ENCODE peak calls at places on chromosomes 1 and 21, in seven cellular contexts. Q is neural progenitor cell, D is HCT116, B is GM23248, E is PC-3, P is MM.1S, F is GM23338. G is an unnamed sample. For H3K79me2, the result is how much of the 10 kb centered on the place peaks cover.

GRCh38 chr1:7540816-7541215 is 230.3 kb upstream of the VAMP3 start:
- DNase-seq in B (no peak), Q (no peak), F (no peak), D (no peak), P (no peak), E (no peak), G (no peak)

GRCh38 chr1:207698822-207699483 is 52.9 kb upstream of the CD46 start:
- DNase-seq in B (peak), E (peak), F (peak), D (peak), P (peak), Q (peak), G (peak)

GRCh38 chr1:115230281-115230680 is 107.8 kb downstream of the NGF start:
- DNase-seq in B (no peak), E (peak), F (no peak), P (no peak), D (no peak), Q (no peak), G (no peak)

GRCh38 chr1:201313086-201313485 is 29.8 kb downstream of the PKP1 start:
- DNase-seq in P (no peak), D (no peak), Q (no peak), B (no peak), F (no peak), E (no peak), G (no peak)

GRCh38 chr1:23283660-23284602 is 60.2 kb downstream of the HNRNPR start:
- DNase-seq in D (no peak), F (no peak), B (peak), Q (no peak), E (peak), P (no peak), G (no peak)

GRCh38 chr1:67677925-67678324 is 7.1 kb upstream of the GADD45A start:
- DNase-seq in B (no peak), P (no peak), Q (no peak), D (no peak), F (no peak), E (no peak), G (no peak)

GRCh38 chr1:23369335-23370013 is at the start of gene ZNF436:
- DNase-seq in P (peak), Q (peak), D (no peak), B (peak), F (peak), E (peak), G (peak)

GRCh38 chr1:225691861-225692516 is 39.1 kb upstream of the ENAH start:
- DNase-seq in P (no peak), E (no peak), D (no peak), Q (no peak), F (no peak), B (peak), G (no peak)

GRCh38 chr21:34886554-34887385 is 162.3 kb downstream of the RUNX1 start:
- DNase-seq in B (peak), Q (peak), D (no peak), E (peak), P (peak), F (peak), G (no peak)

GRCh38 chr1:55519937-55520683 is 304.9 kb upstream of the USP24 start:
- DNase-seq in Q (no peak), B (peak), D (no peak), P (no peak), E (no peak), F (no peak), G (no peak)

GRCh38 chr1:182520746-182521145 is 68.3 kb downstream of the RNASEL start:
- DNase-seq in F (no peak), B (peak), E (no peak), D (no peak), Q (no peak), P (peak), G (no peak)

GRCh38 chr1:207052736-207053545 is at the start of gene PFKFB2:
- DNase-seq in B (peak), E (peak), Q (peak), D (peak), F (peak), P (peak), G (peak)

GRCh38 chr1:27402349-27402754 is 9.9 kb downstream of the GPR3 start:
- DNase-seq in Q (peak), B (peak), P (no peak), F (peak), E (peak), D (no peak), G (no peak)

GRCh38 chr21:38472709-38473108 is 25.6 kb downstream of the ERG start:
- DNase-seq in E (no peak), Q (no peak), D (no peak), P (no peak), B (no peak), F (peak), G (no peak)

GRCh38 chr1:169142129-169142528 is 35.6 kb downstream of the ATP1B1 start:
- DNase-seq in B (no peak), Q (no peak), F (no peak), D (no peak), P (no peak), E (no peak), G (no peak)

GRCh38 chr1:233082778-233083550 is 132.6 kb downstream of the NTPCR start:
- DNase-seq in E (no peak), F (no peak), B (no peak), Q (no peak), D (no peak), P (no peak), G (peak)

GRCh38 chr1:9426291-9426711 is 113.0 kb upstream of the SLC25A33 start:
- DNase-seq in F (no peak), D (no peak), E (no peak), B (no peak), Q (no peak), P (peak), G (peak)

GRCh38 chr1:145892486-145893087 is 6.9 kb upstream of the ANKRD35 start:
- DNase-seq in D (no peak), E (peak), P (no peak), B (peak), F (no peak), Q (no peak), G (no peak)

GRCh38 chr1:58773406-58773840 is 10.4 kb downstream of the JUN start:
- DNase-seq in F (no peak), B (peak), D (no peak), Q (peak), E (peak), P (peak), G (peak)

GRCh38 chr1:203200059-203200553 is 13.6 kb upstream of the CHI3L1 start:
- DNase-seq in Q (no peak), D (no peak), P (no peak), B (peak), F (no peak), E (no peak), G (no peak)

GRCh38 chr21:29322570-29322957 is 23.8 kb downstream of the BACH1 start:
- DNase-seq in D (no peak), Q (no peak), P (no peak), E (no peak), F (no peak), B (no peak), G (no peak)

GRCh38 chr1:151799179-151800022 is 5.8 kb downstream of the LINGO4 start:
- DNase-seq in F (peak), B (peak), E (no peak), D (no peak), Q (peak), P (no peak), G (no peak)

GRCh38 chr21:31498985-31499384 is 154.9 kb upstream of the TIAM1 start:
- DNase-seq in Q (no peak), F (peak), P (no peak), D (no peak), B (no peak), E (no peak), G (no peak)

GRCh38 chr1:87052986-87053385 is 138.6 kb downstream of the HS2ST1 start:
- DNase-seq in B (no peak), E (no peak), D (no peak), Q (no peak), P (no peak), F (no peak), G (peak)
- H3K79me2 ChIP-seq in B (under half), E (under half), D (under half), Q (half or more), P (under half), F (half or more), G (half or more)

GRCh38 chr1:212450331-212450881 is 17.7 kb downstream of the NENF start:
- DNase-seq in F (no peak), Q (peak), E (no peak), D (no peak), B (no peak), P (no peak), G (peak)

GRCh38 chr1:212451416-212452322 is 18.9 kb downstream of the NENF start:
- DNase-seq in F (no peak), Q (no peak), P (no peak), E (no peak), D (no peak), B (no peak), G (no peak)

GRCh38 chr1:212454741-212455140 is 22.0 kb downstream of the NENF start:
- DNase-seq in P (no peak), B (no peak), Q (no peak), E (no peak), D (no peak), F (no peak), G (no peak)

GRCh38 chr1:212453156-212453857 is 20.6 kb downstream of the NENF start:
- DNase-seq in D (no peak), Q (no peak), E (no peak), B (no peak), P (no peak), F (no peak), G (no peak)

DNA sequence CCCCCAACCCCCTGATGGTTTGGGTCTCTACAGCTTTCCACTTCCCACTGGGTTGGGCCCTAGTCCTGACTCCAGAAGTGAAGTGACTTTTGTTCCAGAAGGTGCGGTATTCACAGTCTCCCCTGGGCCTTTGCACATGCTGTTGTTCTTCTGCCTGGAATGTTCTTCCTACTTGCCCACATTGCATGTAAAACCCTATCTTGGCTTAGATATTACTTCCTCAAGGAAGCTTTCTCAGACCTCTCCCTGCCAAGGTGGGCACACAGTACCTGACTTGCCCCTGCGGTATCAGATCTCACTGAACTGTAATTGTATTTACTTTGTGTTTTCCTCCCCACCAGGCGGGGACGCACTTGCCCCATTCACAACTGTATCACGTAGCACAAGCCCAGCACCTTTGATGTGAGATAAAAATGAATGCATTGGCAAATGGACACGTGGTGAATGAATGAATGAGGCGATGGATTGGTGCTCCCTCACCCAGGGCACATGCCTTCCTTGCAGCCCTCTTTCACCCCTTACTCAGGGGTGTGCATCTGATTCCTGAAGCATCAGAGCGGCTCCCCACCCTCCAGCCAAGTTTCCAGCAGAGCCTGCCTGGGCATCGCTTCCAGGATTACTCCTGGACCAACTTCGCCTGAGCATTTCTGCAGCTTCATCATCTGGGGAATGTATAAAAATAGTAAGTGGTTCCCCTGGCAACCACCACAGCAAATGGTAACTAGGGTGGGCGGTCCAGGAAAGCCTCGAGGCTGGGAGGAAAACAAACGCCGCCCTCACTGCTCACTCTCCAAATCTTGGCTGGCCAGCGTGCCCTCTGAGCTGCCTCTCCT is 19.8 kb downstream of the NENF start:
- DNase-seq in D (no peak), E (no peak), Q (no peak), B (peak), P (no peak), F (no peak), G (no peak)
- TF ChIP-seq EZH2phosphoT487 in D (no peak), E (no peak), Q (no peak), B (no peak), P (no peak), F (no peak), G (no peak)

DNA sequence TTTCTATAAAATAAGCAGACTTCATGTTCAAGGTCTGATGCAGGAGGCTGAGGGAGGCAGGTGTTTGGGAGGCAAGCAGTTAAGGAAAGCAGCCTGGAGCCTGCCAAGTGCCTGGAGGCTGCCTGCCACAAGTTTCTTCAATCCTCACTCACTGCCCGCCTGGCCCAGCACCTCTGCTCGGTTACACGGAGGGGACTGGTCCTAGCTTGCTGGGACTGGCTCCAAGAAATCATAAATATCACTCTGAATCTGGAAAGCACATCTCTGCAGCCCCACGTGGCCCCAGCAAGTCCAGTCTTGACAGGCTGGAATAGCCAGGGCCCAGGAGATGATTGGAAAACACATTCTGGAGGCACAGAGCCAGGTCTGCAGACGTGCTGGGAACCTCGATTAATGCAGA is 83.9 kb downstream of the BCAR3 start:
- DNase-seq in E (no peak), D (no peak), P (no peak), B (no peak), F (no peak), Q (no peak), G (no peak)
- H3K79me2 ChIP-seq in E (half or more), D (half or more), P (under half), B (half or more), F (under half), Q (under half), G (under half)

DNA sequence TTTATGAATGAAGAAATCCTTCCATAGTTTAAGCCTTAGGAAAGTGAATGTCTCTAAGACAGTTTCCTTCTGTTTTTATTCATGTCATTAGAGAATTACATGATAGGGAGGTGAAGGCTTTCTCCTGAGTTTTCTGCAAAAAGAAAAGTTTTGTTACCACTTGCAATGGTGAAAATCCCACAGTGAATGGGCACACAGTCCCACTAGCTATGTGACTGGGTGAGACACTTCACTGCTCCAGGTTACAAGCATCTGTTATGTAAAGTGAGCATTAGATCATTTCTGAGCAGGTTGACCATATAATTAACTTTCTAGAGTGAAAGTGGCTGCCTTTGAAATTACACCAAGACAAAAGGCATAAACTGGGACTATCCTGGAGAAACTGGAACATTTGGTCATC is 38.9 kb upstream of the GREM2 start:
- DNase-seq in Q (no peak), P (no peak), F (no peak), D (no peak), E (no peak), B (no peak), G (no peak)
- TF ChIP-seq EZH2phosphoT487 in Q (no peak), P (no peak), F (no peak), D (no peak), E (no peak), B (no peak), G (no peak)

GRCh38 chr1:156475568-156476500 is 24.7 kb downstream of the MEF2D start:
- DNase-seq in P (no peak), B (peak), F (no peak), E (no peak), Q (no peak), D (no peak), G (no peak)
- H3K79me2 ChIP-seq in P (half or more), B (half or more), F (under half), E (under half), Q (under half), D (under half), G (under half)

DNA sequence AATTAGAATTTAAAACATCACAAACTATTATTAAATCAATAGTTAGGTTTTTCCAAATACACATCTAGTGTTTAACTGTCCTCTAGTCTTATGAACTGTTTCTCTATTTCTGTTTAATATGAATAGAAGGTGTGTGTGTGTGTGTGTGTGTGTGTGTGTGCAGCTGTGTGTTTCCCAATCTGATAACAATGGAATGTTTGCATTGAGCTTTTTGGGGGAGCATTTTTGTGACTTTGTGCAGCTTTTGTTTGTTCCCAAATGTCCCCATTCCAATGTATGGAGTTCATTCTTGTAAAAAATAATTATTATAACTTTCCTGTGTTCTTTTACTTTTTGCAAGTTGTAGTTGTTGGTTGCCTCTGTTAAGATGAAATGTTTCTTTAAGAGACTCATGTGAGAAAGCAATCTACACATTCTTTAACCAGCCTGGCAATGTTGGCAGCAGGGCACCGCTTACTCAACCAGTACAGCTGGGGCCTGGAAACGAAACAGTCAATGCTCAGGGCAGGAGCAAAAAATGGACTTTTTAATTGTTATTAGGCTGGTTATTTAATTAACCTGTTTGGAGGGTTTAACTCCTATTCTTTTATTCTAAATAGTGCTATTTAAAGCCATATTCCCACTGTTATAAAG is 354.3 kb downstream of the SRGAP2C start:
- DNase-seq in F (no peak), B (no peak), Q (no peak), E (no peak), D (no peak), P (no peak), G (no peak)
- TF ChIP-seq EZH2phosphoT487 in F (no peak), B (no peak), Q (no peak), E (no peak), D (no peak), P (no peak), G (no peak)